ENCODE peak calls at places on chromosomes 1 and 21, in five cellular contexts. One of them, this sample, is unnamed.
A peak's percentile ranks its signal among the peaks of the same experiment; 100 is the strongest.

GRCh38 chr1:183247931-183248330 is 61.9 kb downstream of the LAMC2 start:
- DNase-seq in colonic mucosa: no peak
- DNase-seq in fibroblast of pulmonary artery: no peak
- DNase-seq in heart right ventricle: no peak
- DNase-seq in psoas muscle: no peak
- DNase-seq in this sample: no peak

GRCh38 chr1:203440780-203441179 is 34.8 kb upstream of the PRELP start:
- DNase-seq in colonic mucosa: peak; percentile 79
- DNase-seq in fibroblast of pulmonary artery: peak; percentile 88
- DNase-seq in heart right ventricle: peak; percentile 73
- DNase-seq in psoas muscle: peak; percentile 84
- DNase-seq in this sample: no peak

GRCh38 chr1:221715321-221716169 is 26.3 kb downstream of the DUSP10 start:
- DNase-seq in colonic mucosa: no peak
- DNase-seq in fibroblast of pulmonary artery: no peak
- DNase-seq in heart right ventricle: no peak
- DNase-seq in psoas muscle: no peak
- DNase-seq in this sample: no peak

GRCh38 chr1:40363721-40364120 is 9.8 kb upstream of the SMAP2 start:
- DNase-seq in colonic mucosa: no peak
- DNase-seq in fibroblast of pulmonary artery: no peak
- DNase-seq in heart right ventricle: no peak
- DNase-seq in psoas muscle: no peak
- DNase-seq in this sample: no peak

GRCh38 chr1:232905324-232906034 is 44.9 kb upstream of the NTPCR start:
- DNase-seq in colonic mucosa: no peak
- DNase-seq in fibroblast of pulmonary artery: no peak
- DNase-seq in heart right ventricle: no peak
- DNase-seq in psoas muscle: no peak
- DNase-seq in this sample: no peak

GRCh38 chr1:42432714-42433113 is 23.1 kb downstream of the ZMYND12 start:
- DNase-seq in colonic mucosa: no peak
- DNase-seq in fibroblast of pulmonary artery: no peak
- DNase-seq in heart right ventricle: no peak
- DNase-seq in psoas muscle: no peak
- DNase-seq in this sample: no peak

GRCh38 chr21:22758478-22758877 is 1760.3 kb downstream of the NCAM2 start:
- DNase-seq in colonic mucosa: no peak
- DNase-seq in fibroblast of pulmonary artery: no peak
- DNase-seq in heart right ventricle: no peak
- DNase-seq in psoas muscle: no peak
- DNase-seq in this sample: no peak

GRCh38 chr1:93496520-93496919 is 48.6 kb downstream of the FNBP1L start:
- DNase-seq in colonic mucosa: no peak
- DNase-seq in fibroblast of pulmonary artery: no peak
- DNase-seq in heart right ventricle: no peak
- DNase-seq in psoas muscle: no peak
- DNase-seq in this sample: no peak

GRCh38 chr1:226656601-226657277 is 82.3 kb downstream of the ITPKB start:
- DNase-seq in colonic mucosa: peak; percentile 64
- DNase-seq in fibroblast of pulmonary artery: peak; percentile 80
- DNase-seq in heart right ventricle: no peak
- DNase-seq in psoas muscle: peak; percentile 62
- DNase-seq in this sample: no peak

GRCh38 chr1:185426761-185427698 is 110.0 kb upstream of the IVNS1ABP start:
- DNase-seq in colonic mucosa: no peak
- DNase-seq in fibroblast of pulmonary artery: peak; percentile 43
- DNase-seq in heart right ventricle: peak; percentile 15
- DNase-seq in psoas muscle: no peak
- DNase-seq in this sample: no peak

GRCh38 chr1:61043010-61043820 is 39.1 kb upstream of the NFIA start:
- DNase-seq in colonic mucosa: peak; percentile 93
- DNase-seq in fibroblast of pulmonary artery: peak; percentile 81
- DNase-seq in heart right ventricle: peak; percentile 94
- DNase-seq in psoas muscle: peak; percentile 95
- DNase-seq in this sample: peak; percentile 82

GRCh38 chr1:102181341-102181740 is 184.6 kb upstream of the OLFM3 start:
- DNase-seq in colonic mucosa: no peak
- DNase-seq in fibroblast of pulmonary artery: no peak
- DNase-seq in heart right ventricle: no peak
- DNase-seq in psoas muscle: no peak
- DNase-seq in this sample: no peak

GRCh38 chr1:94895518-94895917 is 31.4 kb downstream of the CNN3 start:
- DNase-seq in colonic mucosa: no peak
- DNase-seq in fibroblast of pulmonary artery: no peak
- DNase-seq in heart right ventricle: no peak
- DNase-seq in psoas muscle: no peak
- DNase-seq in this sample: no peak

GRCh38 chr1:54499097-54500029 is 48.7 kb upstream of the ACOT11 start:
- DNase-seq in colonic mucosa: no peak
- DNase-seq in fibroblast of pulmonary artery: peak; percentile 47
- DNase-seq in heart right ventricle: no peak
- DNase-seq in psoas muscle: no peak
- DNase-seq in this sample: no peak

GRCh38 chr1:47568763-47569162 is 130.9 kb downstream of the FOXD2 start:
- DNase-seq in colonic mucosa: no peak
- DNase-seq in fibroblast of pulmonary artery: no peak
- DNase-seq in heart right ventricle: no peak
- DNase-seq in psoas muscle: no peak
- DNase-seq in this sample: no peak

GRCh38 chr1:47569261-47569660 is 131.4 kb downstream of the FOXD2 start:
- DNase-seq in colonic mucosa: no peak
- DNase-seq in fibroblast of pulmonary artery: no peak
- DNase-seq in heart right ventricle: no peak
- DNase-seq in psoas muscle: no peak
- DNase-seq in this sample: no peak

GRCh38 chr1:47571952-47572351 is 134.1 kb downstream of the FOXD2 start:
- DNase-seq in colonic mucosa: no peak
- DNase-seq in fibroblast of pulmonary artery: no peak
- DNase-seq in heart right ventricle: no peak
- DNase-seq in psoas muscle: no peak
- DNase-seq in this sample: no peak

GRCh38 chr1:47571161-47571560 is 133.3 kb downstream of the FOXD2 start:
- DNase-seq in colonic mucosa: no peak
- DNase-seq in fibroblast of pulmonary artery: no peak
- DNase-seq in heart right ventricle: no peak
- DNase-seq in psoas muscle: no peak
- DNase-seq in this sample: no peak

DNA sequence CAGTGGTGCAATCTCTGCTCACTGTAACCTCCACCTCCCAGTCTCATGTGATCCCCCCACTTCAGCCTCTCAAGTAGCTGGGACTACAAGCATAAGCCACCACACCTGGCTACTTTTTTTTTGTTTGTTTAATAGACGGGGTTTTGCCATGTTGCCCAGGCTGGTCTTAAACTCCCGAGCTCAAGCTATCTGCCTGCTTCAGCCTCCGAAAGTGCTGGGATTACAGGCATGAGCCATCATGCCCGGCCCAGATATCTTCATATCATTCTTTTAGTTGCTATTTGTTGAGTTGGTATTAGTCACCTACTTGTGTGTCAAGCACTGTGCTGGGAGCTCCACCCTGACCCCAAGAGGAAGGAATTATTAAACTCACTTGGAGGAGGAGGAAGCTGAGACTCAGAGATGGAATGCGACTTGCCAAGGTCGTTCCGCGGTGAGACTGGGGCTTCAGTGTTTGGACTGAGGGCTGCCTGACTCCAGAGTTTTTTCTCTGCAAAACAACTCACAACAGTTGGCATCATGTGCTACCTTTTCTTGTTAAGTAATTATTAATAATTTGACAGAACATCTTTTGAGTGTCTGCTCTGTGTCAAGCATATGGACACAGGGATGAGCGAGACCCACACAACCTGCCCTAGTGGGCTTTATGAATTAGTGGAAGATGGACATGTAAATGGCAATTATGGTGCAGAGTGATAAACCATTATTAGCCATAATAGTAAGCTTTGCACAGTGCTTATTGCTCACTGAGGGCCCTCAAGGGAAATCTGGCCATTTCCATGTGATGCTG is 132.0 kb downstream of the FOXD2 start:
- DNase-seq in colonic mucosa: peak; percentile 59
- DNase-seq in fibroblast of pulmonary artery: peak; percentile 85
- DNase-seq in heart right ventricle: no peak
- DNase-seq in psoas muscle: no peak
- DNase-seq in this sample: no peak
- TF ChIP-seq CTCF in colonic mucosa: peak; percentile 27
- TF ChIP-seq CTCF in fibroblast of pulmonary artery: peak; percentile 50
- TF ChIP-seq CTCF in heart right ventricle: peak; percentile 58
- TF ChIP-seq CTCF in psoas muscle: no peak
- TF ChIP-seq CTCF in this sample: no peak

GRCh38 chr1:89910780-89911179 is 84.1 kb upstream of the ZNF326 start:
- DNase-seq in colonic mucosa: no peak
- DNase-seq in fibroblast of pulmonary artery: peak; percentile 70
- DNase-seq in heart right ventricle: no peak
- DNase-seq in psoas muscle: no peak
- DNase-seq in this sample: no peak

GRCh38 chr1:89912073-89912472 is 82.8 kb upstream of the ZNF326 start:
- DNase-seq in colonic mucosa: no peak
- DNase-seq in fibroblast of pulmonary artery: no peak
- DNase-seq in heart right ventricle: no peak
- DNase-seq in psoas muscle: no peak
- DNase-seq in this sample: no peak

GRCh38 chr1:89910268-89910667 is 84.6 kb upstream of the ZNF326 start:
- DNase-seq in colonic mucosa: no peak
- DNase-seq in fibroblast of pulmonary artery: no peak
- DNase-seq in heart right ventricle: no peak
- DNase-seq in psoas muscle: no peak
- DNase-seq in this sample: no peak

GRCh38 chr1:89908993-89909436 is 85.9 kb upstream of the ZNF326 start:
- DNase-seq in colonic mucosa: no peak
- DNase-seq in fibroblast of pulmonary artery: peak; percentile 75
- DNase-seq in heart right ventricle: no peak
- DNase-seq in psoas muscle: no peak
- DNase-seq in this sample: no peak

GRCh38 chr1:89911186-89911976 is 83.5 kb upstream of the ZNF326 start:
- DNase-seq in colonic mucosa: no peak
- DNase-seq in fibroblast of pulmonary artery: no peak
- DNase-seq in heart right ventricle: no peak
- DNase-seq in psoas muscle: no peak
- DNase-seq in this sample: no peak
- TF ChIP-seq CTCF in colonic mucosa: no peak
- TF ChIP-seq CTCF in fibroblast of pulmonary artery: no peak
- TF ChIP-seq CTCF in heart right ventricle: no peak
- TF ChIP-seq CTCF in psoas muscle: no peak
- TF ChIP-seq CTCF in this sample: no peak

DNA sequence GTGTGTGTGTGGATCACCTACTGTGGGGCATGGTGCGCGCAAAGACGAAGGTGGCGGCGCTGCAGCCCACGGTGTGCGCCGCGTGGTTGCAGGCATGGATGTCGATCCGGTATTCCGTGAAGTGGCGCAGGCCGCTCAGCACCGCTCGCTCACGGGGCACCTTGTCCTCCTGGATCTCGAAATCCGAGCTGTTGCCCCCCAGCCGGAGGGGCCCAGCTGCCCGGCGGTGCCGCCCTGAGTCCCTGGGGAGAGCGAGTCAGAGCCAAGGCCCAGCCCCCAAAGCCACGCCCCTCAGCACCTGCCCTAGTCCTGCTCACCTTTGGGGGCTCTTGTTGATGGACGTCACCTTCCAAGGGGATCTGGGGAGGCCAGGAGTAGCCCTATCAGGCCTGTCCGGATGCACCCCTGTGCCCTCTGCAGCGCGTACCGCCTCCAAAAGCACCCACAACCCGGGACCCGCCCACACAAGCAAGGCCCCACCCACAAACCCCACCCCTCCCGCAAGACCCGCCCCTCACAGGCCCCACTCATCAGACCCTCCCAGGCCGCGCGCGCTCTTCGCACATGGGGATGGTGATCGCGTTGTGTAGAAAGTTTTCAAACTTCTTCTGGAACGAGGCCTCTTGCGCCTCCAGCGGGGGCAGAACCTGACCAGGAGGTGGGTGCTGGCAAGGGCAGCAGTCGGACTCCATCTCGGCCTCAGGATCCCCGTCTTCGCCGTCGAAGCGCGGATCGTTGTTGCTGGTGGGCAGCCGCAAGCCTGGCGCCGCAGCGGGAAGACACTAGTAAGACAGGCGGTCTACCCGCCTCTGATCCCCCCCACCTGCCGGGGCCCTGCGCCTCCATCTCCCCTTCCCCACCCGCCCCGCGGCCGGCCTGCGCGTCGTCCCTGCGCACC is 13.6 kb downstream of the INSRR start:
- DNase-seq in colonic mucosa: no peak
- DNase-seq in fibroblast of pulmonary artery: no peak
- DNase-seq in heart right ventricle: no peak
- DNase-seq in psoas muscle: peak; percentile 39
- DNase-seq in this sample: no peak
- TF ChIP-seq CTCF in colonic mucosa: no peak
- TF ChIP-seq CTCF in fibroblast of pulmonary artery: no peak
- TF ChIP-seq CTCF in heart right ventricle: no peak
- TF ChIP-seq CTCF in psoas muscle: no peak
- TF ChIP-seq CTCF in this sample: no peak

GRCh38 chr1:109922326-109922725 is 11.7 kb downstream of the CSF1 start:
- DNase-seq in colonic mucosa: no peak
- DNase-seq in fibroblast of pulmonary artery: no peak
- DNase-seq in heart right ventricle: no peak
- DNase-seq in psoas muscle: no peak
- DNase-seq in this sample: no peak

GRCh38 chr1:109923946-109924275 is 13.3 kb downstream of the CSF1 start:
- DNase-seq in colonic mucosa: no peak
- DNase-seq in fibroblast of pulmonary artery: no peak
- DNase-seq in heart right ventricle: no peak
- DNase-seq in psoas muscle: no peak
- DNase-seq in this sample: no peak

GRCh38 chr1:109925159-109925990 is 14.7 kb downstream of the CSF1 start:
- DNase-seq in colonic mucosa: no peak
- DNase-seq in fibroblast of pulmonary artery: no peak
- DNase-seq in heart right ventricle: no peak
- DNase-seq in psoas muscle: no peak
- DNase-seq in this sample: peak; percentile 5

GRCh38 chr1:109924316-109924715 is 13.7 kb downstream of the CSF1 start:
- DNase-seq in colonic mucosa: no peak
- DNase-seq in fibroblast of pulmonary artery: no peak
- DNase-seq in heart right ventricle: no peak
- DNase-seq in psoas muscle: no peak
- DNase-seq in this sample: no peak

GRCh38 chr1:109923131-109923945 is 12.7 kb downstream of the CSF1 start:
- DNase-seq in colonic mucosa: peak; percentile 32
- DNase-seq in fibroblast of pulmonary artery: peak; percentile 29
- DNase-seq in heart right ventricle: no peak
- DNase-seq in psoas muscle: no peak
- DNase-seq in this sample: no peak
- TF ChIP-seq CTCF in colonic mucosa: peak; percentile 39
- TF ChIP-seq CTCF in fibroblast of pulmonary artery: peak; percentile 45
- TF ChIP-seq CTCF in heart right ventricle: peak; percentile 46
- TF ChIP-seq CTCF in psoas muscle: no peak
- TF ChIP-seq CTCF in this sample: peak; percentile 5